ENCODE peak calls at places on chromosomes 13 and 19, in seven cellular contexts. I, Q, C, L, D, F and G are unnamed samples.
A peak's percentile ranks its signal among the peaks of the same experiment; 100 is the strongest.

GRCh38 chr19:31095100-31095804 is 254.0 kb downstream of the TSHZ3 start:
- DNase-seq in F (no peak), C (no peak), L (no peak), I (no peak), Q (no peak), D (no peak), G (no peak)

GRCh38 chr19:55188620-55189019 is 8.5 kb upstream of the SYT5 start:
- DNase-seq in D (no peak), I (no peak), L (no peak), Q (no peak), C (no peak), F (no peak), G (no peak)

GRCh38 chr13:73142091-73142490 is 83.3 kb downstream of the KLF5 start:
- DNase-seq in C (no peak), Q (peak; percentile 14), D (no peak), F (no peak), I (no peak), L (no peak), G (no peak)

GRCh38 chr13:44448875-44449274 is 75.3 kb downstream of the SERP2 start:
- DNase-seq in C (no peak), I (no peak), D (no peak), L (no peak), F (no peak), Q (no peak), G (no peak)

GRCh38 chr19:36460046-36460445 is 29.3 kb downstream of the ZNF566 start:
- DNase-seq in C (peak; percentile 62), L (no peak), D (no peak), F (no peak), Q (peak; percentile 67), I (no peak), G (peak; percentile 3)

GRCh38 chr13:25468330-25469178 is 96.8 kb downstream of the ATP8A2 start:
- DNase-seq in D (peak; percentile 37), F (no peak), L (no peak), Q (peak; percentile 54), I (no peak), C (peak; percentile 20), G (peak; percentile 1)

GRCh38 chr19:5321851-5322681 is 18.5 kb downstream of the PTPRS start:
- DNase-seq in I (no peak), Q (no peak), D (no peak), L (no peak), C (no peak), F (peak; percentile 29), G (no peak)

GRCh38 chr13:29524641-29525040 is 70.8 kb downstream of the SLC7A1 start:
- DNase-seq in D (no peak), F (no peak), Q (no peak), C (no peak), I (no peak), L (no peak), G (no peak)

GRCh38 chr13:51625555-51626345 is 41.5 kb downstream of the WDFY2 start:
- DNase-seq in Q (no peak), D (no peak), L (no peak), I (no peak), F (no peak), C (no peak), G (no peak)

GRCh38 chr19:56751078-56751489 is 79.5 kb upstream of the ZNF835 start:
- DNase-seq in I (no peak), L (no peak), Q (no peak), F (no peak), D (no peak), C (no peak), G (no peak)

GRCh38 chr19:46016426-46017094 is 6.3 kb downstream of the PGLYRP1 start:
- DNase-seq in Q (peak; percentile 59), L (peak; percentile 91), C (peak; percentile 38), F (peak; percentile 87), I (peak; percentile 83), D (peak; percentile 88), G (peak; percentile 68)

GRCh38 chr13:80340643-80341097 is 256 bp downstream of the SPRY2 start:
- DNase-seq in L (no peak), F (no peak), C (peak; percentile 64), Q (peak; percentile 72), I (no peak), D (no peak), G (peak; percentile 72)

GRCh38 chr19:53958168-53958571 is 4.6 kb upstream of the CACNG8 start:
- DNase-seq in L (peak; percentile 49), I (no peak), Q (no peak), D (no peak), C (no peak), F (no peak), G (no peak)

GRCh38 chr13:50128406-50129048 is 113.3 kb downstream of the KCNRG start:
- DNase-seq in L (no peak), D (no peak), C (no peak), I (no peak), F (no peak), Q (no peak), G (no peak)

GRCh38 chr19:47608908-47609879 is at the start of gene BICRA:
- DNase-seq in F (peak; percentile 84), C (peak; percentile 38), L (peak; percentile 94), D (peak; percentile 87), I (peak; percentile 86), Q (peak; percentile 66), G (peak; percentile 75)

GRCh38 chr19:10911579-10912363 is 16.7 kb downstream of the YIPF2 start:
- DNase-seq in F (no peak), I (no peak), C (no peak), D (no peak), Q (no peak), L (no peak), G (no peak)

GRCh38 chr13:110435331-110435730 is 126.2 kb downstream of the RAB20 start:
- DNase-seq in F (no peak), C (no peak), I (no peak), D (no peak), Q (no peak), L (no peak), G (no peak)

GRCh38 chr19:41792513-41793413 is 3.6 kb upstream of the CEACAM3 start:
- DNase-seq in L (peak; percentile 84), Q (peak; percentile 70), F (peak; percentile 63), I (peak; percentile 27), D (peak; percentile 70), C (peak; percentile 60), G (peak; percentile 33)

DNA sequence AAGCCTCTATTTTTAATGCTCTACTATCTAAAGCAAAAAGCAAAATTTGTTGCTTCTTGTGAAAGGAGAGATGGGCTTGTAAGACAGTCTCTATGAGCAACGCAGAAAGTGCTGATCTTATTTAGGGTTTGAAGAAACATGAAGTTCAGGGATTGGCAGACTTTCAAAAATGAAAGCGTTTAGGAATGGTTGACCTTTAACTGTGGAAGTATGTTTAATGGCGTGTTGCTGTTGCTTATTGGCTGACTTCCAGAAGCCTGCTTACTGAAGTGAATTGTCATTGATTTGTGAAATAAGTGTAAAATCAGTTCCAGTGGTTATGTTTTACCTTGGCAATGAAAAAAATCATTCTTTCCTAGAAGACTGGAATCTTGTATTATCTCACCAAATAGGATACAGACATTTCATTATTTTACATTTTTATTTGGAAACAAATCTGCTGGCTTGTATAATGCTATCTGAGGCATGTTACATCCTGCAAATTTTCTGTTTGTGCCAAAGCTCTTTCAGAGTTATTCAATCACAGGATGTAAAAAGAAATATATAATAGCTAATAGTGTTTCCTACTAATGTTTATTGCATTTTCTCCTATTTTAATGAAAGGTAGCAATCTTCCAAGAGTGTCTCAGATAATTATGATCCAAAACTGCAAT is 221.3 kb upstream of the SLITRK6 start:
- DNase-seq in I (no peak), D (no peak), C (peak; percentile 65), F (no peak), Q (peak; percentile 69), L (no peak), G (peak; percentile 1)
- TF ChIP-seq CTCF in I (no peak), D (no peak), C (no peak), F (no peak), Q (no peak), L (no peak), G (no peak)

GRCh38 chr13:31172001-31172400 is 10.3 kb upstream of the HSPH1 start:
- DNase-seq in L (no peak), Q (peak; percentile 59), I (no peak), F (no peak), D (no peak), C (peak; percentile 55), G (peak; percentile 27)

GRCh38 chr13:31179241-31179640 is 17.5 kb upstream of the HSPH1 start:
- DNase-seq in D (no peak), C (no peak), L (no peak), F (no peak), Q (no peak), I (no peak), G (no peak)

GRCh38 chr13:31172535-31172934 is 10.8 kb upstream of the HSPH1 start:
- DNase-seq in F (no peak), I (no peak), D (no peak), C (peak; percentile 88), Q (peak; percentile 90), L (no peak), G (peak; percentile 65)

GRCh38 chr13:31175847-31176536 is 14.3 kb upstream of the HSPH1 start:
- DNase-seq in F (no peak), C (no peak), I (no peak), Q (no peak), D (no peak), L (no peak), G (no peak)

GRCh38 chr13:31174018-31174417 is 12.3 kb upstream of the HSPH1 start:
- DNase-seq in L (no peak), I (no peak), F (no peak), D (no peak), Q (peak; percentile 33), C (peak; percentile 30), G (peak; percentile 23)
- TF ChIP-seq CTCF in L (no peak), I (peak; percentile 35), F (no peak), D (no peak), Q (peak; percentile 29), C (no peak), G (peak; percentile 11)

DNA sequence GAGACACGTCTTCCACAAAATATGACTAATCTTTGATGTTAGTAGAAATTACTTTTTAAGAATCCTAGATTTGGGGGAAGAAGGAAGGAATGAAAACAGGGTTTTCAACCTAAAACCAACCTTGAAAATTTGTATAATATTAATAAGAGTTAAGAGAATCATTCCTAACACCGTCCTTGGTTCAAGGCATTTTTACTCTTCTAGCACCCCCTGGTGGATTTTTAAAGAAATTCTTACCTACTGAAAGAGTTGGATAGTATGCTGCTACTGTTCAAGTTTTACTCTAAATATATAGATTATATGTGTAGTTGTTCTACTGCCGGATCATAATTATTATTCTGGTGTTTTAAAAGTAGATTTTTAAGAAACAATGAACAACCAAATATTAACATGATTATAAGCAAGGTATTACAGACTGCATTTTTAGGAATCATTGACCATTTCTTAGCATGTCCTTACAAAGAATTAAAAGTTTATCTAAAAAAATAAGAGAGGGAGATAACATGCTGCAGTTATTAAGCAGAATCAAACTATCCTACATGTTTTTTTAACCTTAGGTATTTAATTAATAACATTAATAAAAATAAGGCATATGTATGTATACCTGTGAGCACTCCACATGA is 7.4 kb upstream of the SLITRK6 start:
- DNase-seq in F (no peak), I (no peak), L (no peak), D (no peak), C (peak; percentile 16), Q (peak; percentile 30), G (peak; percentile 36)
- TF ChIP-seq CTCF in F (peak; percentile 73), I (peak; percentile 67), L (peak; percentile 68), D (peak; percentile 91), C (peak; percentile 42), Q (peak; percentile 38), G (peak; percentile 31)

DNA sequence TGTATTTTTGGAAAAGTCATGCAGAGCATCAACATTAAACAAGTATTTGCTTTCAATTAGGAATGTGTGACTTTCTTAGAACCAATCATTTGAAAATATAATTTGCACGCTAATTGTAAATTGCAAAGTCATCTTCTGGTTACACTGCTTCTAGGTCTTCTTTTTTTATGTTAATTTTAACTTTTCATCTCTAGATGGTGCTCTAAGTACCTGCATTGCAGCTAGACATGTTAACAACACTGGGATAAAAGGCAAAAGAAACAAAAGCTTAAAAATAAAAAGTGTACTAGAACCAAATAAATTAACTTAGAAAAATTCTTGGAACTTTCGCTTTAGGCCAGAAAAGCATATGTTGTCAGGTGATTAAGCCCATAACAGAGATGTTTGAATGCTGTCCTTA is 2758.2 kb downstream of the PCDH9 start:
- DNase-seq in Q (peak; percentile 51), I (no peak), D (no peak), F (no peak), C (peak; percentile 45), L (no peak), G (peak; percentile 1)
- TF ChIP-seq CTCF in Q (peak; percentile 49), I (no peak), D (peak; percentile 21), F (no peak), C (peak; percentile 42), L (no peak), G (no peak)